ENCODE peak calls at places on chromosomes 7 and 10, in ten cellular contexts. A is fibroblast of villous mesenchyme; H is AG08395; F is neural crest cell; Y is occipital lobe; Q is cardiac muscle cell; J is activated T-cell treated with anti-CD3 and anti-CD28 coated beads, Interleukin-2, amount 50 U/mL, for 48 hours; E is fibroblast of lung; S is naive thymus-derived CD4-positive, alpha-beta T cell; K is heart right ventricle. R is an unnamed sample.

GRCh38 chr10:20778008-20778757 is 118.9 kb downstream of the NEBL start:
- DNase-seq in A (no peak), H (no peak), F (no peak), Y (no peak), Q (no peak), J (no peak), E (no peak), S (no peak), K (no peak), R (no peak)

GRCh38 chr7:100678291-100678984 is 4.9 kb downstream of the GNB2 start:
- DNase-seq in A (no peak), H (no peak), F (no peak), Y (no peak), Q (no peak), J (peak), E (no peak), S (no peak), K (no peak), R (no peak)

GRCh38 chr10:130141460-130141859 is 5.3 kb downstream of the GLRX3 start:
- DNase-seq in A (peak), H (no peak), F (no peak), Y (no peak), Q (peak), J (no peak), E (peak), S (no peak), K (no peak), R (no peak)

GRCh38 chr7:114710495-114710894 is 211.4 kb upstream of the MDFIC start:
- DNase-seq in A (no peak), H (no peak), F (no peak), Y (no peak), Q (no peak), J (no peak), E (no peak), S (no peak), K (no peak), R (no peak)

GRCh38 chr7:75867390-75867717 is 11.5 kb upstream of the RHBDD2 start:
- DNase-seq in A (no peak), H (no peak), F (no peak), Y (no peak), Q (no peak), J (no peak), E (no peak), S (no peak), K (no peak), R (no peak)

GRCh38 chr10:99621454-99622246 is 1.4 kb upstream of the SLC25A28 start:
- DNase-seq in A (no peak), H (no peak), F (no peak), Y (no peak), Q (no peak), J (no peak), E (no peak), S (no peak), K (no peak), R (no peak)

GRCh38 chr7:67636363-67637355 is 640.0 kb downstream of the TYW1 start:
- DNase-seq in A (no peak), H (no peak), F (no peak), Y (no peak), Q (peak), J (no peak), E (no peak), S (no peak), K (no peak), R (no peak)

GRCh38 chr10:122373713-122374112 is 795 bp upstream of the PLEKHA1 start:
- DNase-seq in A (peak), H (peak), F (no peak), Y (no peak), Q (peak), J (no peak), E (peak), S (no peak), K (no peak), R (peak)

GRCh38 chr7:100971111-100972001 is 2.0 kb downstream of the MUC12 start:
- DNase-seq in A (no peak), H (no peak), F (no peak), Y (no peak), Q (no peak), J (no peak), E (no peak), S (no peak), K (no peak), R (no peak)